ENCODE peak calls at places on chromosomes 13 and 19, in seven cellular contexts. M, L, G, D, Y, S and I are unnamed samples.

GRCh38 chr13:111228262-111229144 is 91.9 kb upstream of the TEX29 start:
- DNase-seq in L (no peak), Y (no peak), S (no peak), D (no peak), M (no peak), G (no peak), I (no peak)

GRCh38 chr19:35458821-35459391 is 10.8 kb downstream of the FFAR2 start:
- DNase-seq in Y (no peak), S (no peak), M (no peak), D (no peak), G (no peak), L (no peak), I (no peak)

GRCh38 chr13:113629814-113630213 is 28.2 kb downstream of the ATP4B start:
- DNase-seq in M (no peak), S (no peak), L (no peak), G (no peak), D (no peak), Y (no peak), I (no peak)

GRCh38 chr13:40158218-40158617 is 502.8 kb downstream of the COG6 start:
- DNase-seq in Y (no peak), M (no peak), D (no peak), S (no peak), L (no peak), G (no peak), I (no peak)

GRCh38 chr19:6020166-6020967 is 42.4 kb upstream of the RANBP3 start:
- DNase-seq in G (no peak), Y (no peak), M (no peak), L (no peak), S (no peak), D (peak; percentile 77), I (no peak)

GRCh38 chr13:108915095-108915633 is 285.8 kb downstream of the MYO16 start:
- DNase-seq in L (no peak), G (no peak), M (no peak), D (peak; percentile 71), Y (no peak), S (peak; percentile 65), I (no peak)

GRCh38 chr19:35015576-35016351 is 14.5 kb upstream of the SCN1B start:
- DNase-seq in L (no peak), D (no peak), M (no peak), S (peak; percentile 25), G (no peak), Y (no peak), I (no peak)

GRCh38 chr19:31985001-31985605 is 360.3 kb upstream of the ZNF507 start:
- DNase-seq in S (no peak), Y (no peak), G (no peak), L (no peak), D (no peak), M (no peak), I (no peak)

GRCh38 chr13:40352385-40352778 is 314.1 kb downstream of the FOXO1 start:
- DNase-seq in M (no peak), Y (peak; percentile 54), S (no peak), D (no peak), L (no peak), G (no peak), I (no peak)

GRCh38 chr19:48925240-48925843 is 8.2 kb upstream of the DHDH start:
- DNase-seq in S (peak; percentile 82), D (no peak), L (no peak), M (no peak), G (no peak), Y (no peak), I (no peak)

GRCh38 chr19:42042455-42043170 is 27.4 kb downstream of the GRIK5 start:
- DNase-seq in L (no peak), M (no peak), D (no peak), S (no peak), G (no peak), Y (no peak), I (no peak)

GRCh38 chr13:19713186-19713965 is 69.4 kb downstream of the PSPC1 start:
- DNase-seq in D (no peak), Y (no peak), M (no peak), S (peak; percentile 83), G (no peak), L (no peak), I (no peak)

GRCh38 chr13:46530084-46530935 is 22.7 kb upstream of the LRCH1 start:
- DNase-seq in L (no peak), M (no peak), Y (no peak), D (no peak), S (peak; percentile 57), G (no peak), I (no peak)

GRCh38 chr13:33072759-33073158 is 56.5 kb downstream of the KL start:
- DNase-seq in G (no peak), S (no peak), Y (no peak), L (no peak), D (no peak), M (no peak), I (no peak)

GRCh38 chr13:64723735-64724134 is 2506.4 kb downstream of the PCDH9 start:
- DNase-seq in Y (no peak), M (no peak), L (no peak), D (no peak), G (no peak), S (no peak), I (no peak)

GRCh38 chr19:49892716-49893115 is 4.0 kb downstream of the IL4I1 start:
- DNase-seq in L (no peak), D (no peak), G (no peak), M (no peak), Y (no peak), S (no peak), I (no peak)

GRCh38 chr19:52248256-52248655 is 21.1 kb upstream of the ZNF766 start:
- DNase-seq in S (no peak), D (no peak), L (peak; percentile 39), Y (peak; percentile 2), M (peak; percentile 31), G (no peak), I (no peak)

GRCh38 chr19:58330458-58330857 is 3.7 kb downstream of the ZSCAN22 start:
- DNase-seq in S (peak; percentile 51), D (no peak), M (no peak), L (no peak), Y (peak; percentile 67), G (no peak), I (no peak)

GRCh38 chr13:51793570-51794273 is 10.2 kb downstream of the DHRS12 start:
- DNase-seq in M (peak; percentile 12), Y (no peak), S (peak; percentile 78), G (no peak), L (no peak), D (no peak), I (no peak)

GRCh38 chr13:74015137-74015536 is 119.1 kb downstream of the KLF12 start:
- DNase-seq in G (no peak), S (peak; percentile 43), M (no peak), Y (no peak), L (no peak), D (no peak), I (no peak)